ENCODE peak calls at places on chromosome X, in five cellular contexts. One of them, this sample, is unnamed.

GRCh38 chrX:119488749-119489148 is 20.5 kb downstream of the SLC25A5 start:
- DNase-seq in Peyer's patch: peak; percentile 83
- DNase-seq in myocyte: peak; percentile 53
- DNase-seq in activated gamma-delta T cell treated with Interleukin-2 at 50 U/mL for 16 hours: peak; percentile 31
- DNase-seq in posterior cingulate gyrus: peak; percentile 36
- DNase-seq in this sample: no peak

GRCh38 chrX:67917412-67918010 is 373.7 kb downstream of the AR start:
- DNase-seq in Peyer's patch: no peak
- DNase-seq in myocyte: peak; percentile 75
- DNase-seq in activated gamma-delta T cell treated with Interleukin-2 at 50 U/mL for 16 hours: no peak
- DNase-seq in posterior cingulate gyrus: no peak
- DNase-seq in this sample: no peak

GRCh38 chrX:18676470-18676869 is 4.6 kb upstream of the RS1 start:
- DNase-seq in Peyer's patch: no peak
- DNase-seq in myocyte: peak; percentile 40
- DNase-seq in activated gamma-delta T cell treated with Interleukin-2 at 50 U/mL for 16 hours: no peak
- DNase-seq in posterior cingulate gyrus: no peak
- DNase-seq in this sample: no peak

GRCh38 chrX:100408643-100409315 is 1.3 kb downstream of the PCDH19 start:
- DNase-seq in Peyer's patch: no peak
- DNase-seq in myocyte: no peak
- DNase-seq in activated gamma-delta T cell treated with Interleukin-2 at 50 U/mL for 16 hours: no peak
- DNase-seq in posterior cingulate gyrus: no peak
- DNase-seq in this sample: no peak

GRCh38 chrX:55593756-55594257 is 29.4 kb upstream of the FOXR2 start:
- DNase-seq in Peyer's patch: no peak
- DNase-seq in myocyte: no peak
- DNase-seq in activated gamma-delta T cell treated with Interleukin-2 at 50 U/mL for 16 hours: no peak
- DNase-seq in posterior cingulate gyrus: no peak
- DNase-seq in this sample: no peak

GRCh38 chrX:156008915-156009314 is 11.4 kb downstream of the IL9R start:
- DNase-seq in Peyer's patch: no peak
- DNase-seq in myocyte: no peak
- DNase-seq in activated gamma-delta T cell treated with Interleukin-2 at 50 U/mL for 16 hours: no peak
- DNase-seq in posterior cingulate gyrus: no peak
- DNase-seq in this sample: no peak

GRCh38 chrX:119429471-119429870 is 30.3 kb downstream of the SLC25A43 start:
- DNase-seq in Peyer's patch: no peak
- DNase-seq in myocyte: no peak
- DNase-seq in activated gamma-delta T cell treated with Interleukin-2 at 50 U/mL for 16 hours: no peak
- DNase-seq in posterior cingulate gyrus: no peak
- DNase-seq in this sample: no peak

GRCh38 chrX:69046996-69047490 is 118.2 kb downstream of the PJA1 start:
- DNase-seq in Peyer's patch: no peak
- DNase-seq in myocyte: no peak
- DNase-seq in activated gamma-delta T cell treated with Interleukin-2 at 50 U/mL for 16 hours: no peak
- DNase-seq in posterior cingulate gyrus: no peak
- DNase-seq in this sample: no peak

GRCh38 chrX:10507876-10508275 is 112.5 kb downstream of the MID1 start:
- DNase-seq in Peyer's patch: no peak
- DNase-seq in myocyte: peak; percentile 47
- DNase-seq in activated gamma-delta T cell treated with Interleukin-2 at 50 U/mL for 16 hours: no peak
- DNase-seq in posterior cingulate gyrus: no peak
- DNase-seq in this sample: no peak

GRCh38 chrX:35562395-35562794 is 235.7 kb upstream of the MAGEB16 start:
- DNase-seq in Peyer's patch: no peak
- DNase-seq in myocyte: no peak
- DNase-seq in activated gamma-delta T cell treated with Interleukin-2 at 50 U/mL for 16 hours: no peak
- DNase-seq in posterior cingulate gyrus: no peak
- DNase-seq in this sample: no peak

GRCh38 chrX:1126738-1127137 is 85.7 kb downstream of the CRLF2 start:
- DNase-seq in Peyer's patch: peak; percentile 25
- DNase-seq in myocyte: no peak
- DNase-seq in activated gamma-delta T cell treated with Interleukin-2 at 50 U/mL for 16 hours: no peak
- DNase-seq in posterior cingulate gyrus: no peak
- DNase-seq in this sample: no peak

GRCh38 chrX:153735274-153735673 is 10.6 kb downstream of the ABCD1 start:
- DNase-seq in Peyer's patch: no peak
- DNase-seq in myocyte: no peak
- DNase-seq in activated gamma-delta T cell treated with Interleukin-2 at 50 U/mL for 16 hours: no peak
- DNase-seq in posterior cingulate gyrus: no peak
- DNase-seq in this sample: no peak

GRCh38 chrX:111467896-111468295 is 43.5 kb upstream of the SERTM2 start:
- DNase-seq in Peyer's patch: no peak
- DNase-seq in myocyte: no peak
- DNase-seq in activated gamma-delta T cell treated with Interleukin-2 at 50 U/mL for 16 hours: no peak
- DNase-seq in posterior cingulate gyrus: no peak
- DNase-seq in this sample: no peak

GRCh38 chrX:73922856-73923429 is 359.9 kb downstream of the CHIC1 start:
- DNase-seq in Peyer's patch: no peak
- DNase-seq in myocyte: no peak
- DNase-seq in activated gamma-delta T cell treated with Interleukin-2 at 50 U/mL for 16 hours: no peak
- DNase-seq in posterior cingulate gyrus: no peak
- DNase-seq in this sample: no peak

GRCh38 chrX:80354966-80355465 is 65.2 kb upstream of the TENT5D start:
- DNase-seq in Peyer's patch: no peak
- DNase-seq in myocyte: no peak
- DNase-seq in activated gamma-delta T cell treated with Interleukin-2 at 50 U/mL for 16 hours: no peak
- DNase-seq in posterior cingulate gyrus: no peak
- DNase-seq in this sample: no peak

GRCh38 chrX:30795981-30796958 is 92.8 kb downstream of the TAB3 start:
- DNase-seq in Peyer's patch: no peak
- DNase-seq in myocyte: no peak
- DNase-seq in activated gamma-delta T cell treated with Interleukin-2 at 50 U/mL for 16 hours: no peak
- DNase-seq in posterior cingulate gyrus: no peak
- DNase-seq in this sample: no peak

GRCh38 chrX:120560405-120560841 is 339 bp downstream of the CUL4B start:
- DNase-seq in Peyer's patch: peak; percentile 60
- DNase-seq in myocyte: peak; percentile 50
- DNase-seq in activated gamma-delta T cell treated with Interleukin-2 at 50 U/mL for 16 hours: peak; percentile 39
- DNase-seq in posterior cingulate gyrus: no peak
- DNase-seq in this sample: no peak

GRCh38 chrX:37371578-37371981 is 22.4 kb downstream of the PRRG1 start:
- DNase-seq in Peyer's patch: no peak
- DNase-seq in myocyte: peak; percentile 74
- DNase-seq in activated gamma-delta T cell treated with Interleukin-2 at 50 U/mL for 16 hours: no peak
- DNase-seq in posterior cingulate gyrus: no peak
- DNase-seq in this sample: no peak

GRCh38 chrX:74295102-74295501 is 8.9 kb upstream of the ZCCHC13 start:
- DNase-seq in Peyer's patch: no peak
- DNase-seq in myocyte: no peak
- DNase-seq in activated gamma-delta T cell treated with Interleukin-2 at 50 U/mL for 16 hours: no peak
- DNase-seq in posterior cingulate gyrus: no peak
- DNase-seq in this sample: no peak

GRCh38 chrX:85243761-85244410 is at the start of the genes SATL1 and ZNF711:
- DNase-seq in Peyer's patch: peak; percentile 60
- DNase-seq in myocyte: peak; percentile 45
- DNase-seq in activated gamma-delta T cell treated with Interleukin-2 at 50 U/mL for 16 hours: peak; percentile 14
- DNase-seq in posterior cingulate gyrus: peak; percentile 40
- DNase-seq in this sample: peak; percentile 6

GRCh38 chrX:16836371-16836770 is 33.8 kb downstream of the RBBP7 start:
- DNase-seq in Peyer's patch: peak; percentile 50
- DNase-seq in myocyte: peak; percentile 65
- DNase-seq in activated gamma-delta T cell treated with Interleukin-2 at 50 U/mL for 16 hours: peak; percentile 6
- DNase-seq in posterior cingulate gyrus: no peak
- DNase-seq in this sample: no peak

GRCh38 chrX:12496343-12496742 is 294.9 kb upstream of the PRPS2 start:
- DNase-seq in Peyer's patch: no peak
- DNase-seq in myocyte: no peak
- DNase-seq in activated gamma-delta T cell treated with Interleukin-2 at 50 U/mL for 16 hours: no peak
- DNase-seq in posterior cingulate gyrus: no peak
- DNase-seq in this sample: no peak

GRCh38 chrX:11064851-11065600 is 46.1 kb upstream of the HCCS start:
- DNase-seq in Peyer's patch: no peak
- DNase-seq in myocyte: peak; percentile 64
- DNase-seq in activated gamma-delta T cell treated with Interleukin-2 at 50 U/mL for 16 hours: no peak
- DNase-seq in posterior cingulate gyrus: no peak
- DNase-seq in this sample: no peak

GRCh38 chrX:18983711-18984380 is at the start of gene PHKA2:
- DNase-seq in Peyer's patch: peak; percentile 76
- DNase-seq in myocyte: peak; percentile 61
- DNase-seq in activated gamma-delta T cell treated with Interleukin-2 at 50 U/mL for 16 hours: no peak
- DNase-seq in posterior cingulate gyrus: peak; percentile 26
- DNase-seq in this sample: no peak

GRCh38 chrX:87517571-87518141 is at the start of gene KLHL4:
- DNase-seq in Peyer's patch: no peak
- DNase-seq in myocyte: peak; percentile 90
- DNase-seq in activated gamma-delta T cell treated with Interleukin-2 at 50 U/mL for 16 hours: no peak
- DNase-seq in posterior cingulate gyrus: peak; percentile 23
- DNase-seq in this sample: peak; percentile 16

GRCh38 chrX:23919706-23920320 is 12.0 kb downstream of the CXorf58 start:
- DNase-seq in Peyer's patch: no peak
- DNase-seq in myocyte: no peak
- DNase-seq in activated gamma-delta T cell treated with Interleukin-2 at 50 U/mL for 16 hours: no peak
- DNase-seq in posterior cingulate gyrus: no peak
- DNase-seq in this sample: no peak

GRCh38 chrX:46407753-46408130 is 137.5 kb downstream of the ZNF674 start:
- DNase-seq in Peyer's patch: no peak
- DNase-seq in myocyte: peak; percentile 9
- DNase-seq in activated gamma-delta T cell treated with Interleukin-2 at 50 U/mL for 16 hours: no peak
- DNase-seq in posterior cingulate gyrus: no peak
- DNase-seq in this sample: no peak

GRCh38 chrX:74535633-74536141 is 78.7 kb downstream of the RLIM start:
- DNase-seq in Peyer's patch: peak; percentile 85
- DNase-seq in myocyte: peak; percentile 92
- DNase-seq in activated gamma-delta T cell treated with Interleukin-2 at 50 U/mL for 16 hours: peak; percentile 18
- DNase-seq in posterior cingulate gyrus: peak; percentile 19
- DNase-seq in this sample: no peak

GRCh38 chrX:44903107-44903506 is 30.1 kb downstream of the KDM6A start:
- DNase-seq in Peyer's patch: no peak
- DNase-seq in myocyte: no peak
- DNase-seq in activated gamma-delta T cell treated with Interleukin-2 at 50 U/mL for 16 hours: no peak
- DNase-seq in posterior cingulate gyrus: no peak
- DNase-seq in this sample: no peak

GRCh38 chrX:153829799-153830631 is at the start of gene PDZD4:
- DNase-seq in Peyer's patch: no peak
- DNase-seq in myocyte: no peak
- DNase-seq in activated gamma-delta T cell treated with Interleukin-2 at 50 U/mL for 16 hours: no peak
- DNase-seq in posterior cingulate gyrus: no peak
- DNase-seq in this sample: no peak

GRCh38 chrX:155056877-155057792 is 13.8 kb downstream of the CMC4 start:
- DNase-seq in Peyer's patch: peak; percentile 79
- DNase-seq in myocyte: peak; percentile 60
- DNase-seq in activated gamma-delta T cell treated with Interleukin-2 at 50 U/mL for 16 hours: peak; percentile 45
- DNase-seq in posterior cingulate gyrus: peak; percentile 27
- DNase-seq in this sample: no peak

GRCh38 chrX:78517124-78517523 is 142.0 kb downstream of the RTL3 start:
- DNase-seq in Peyer's patch: peak; percentile 50
- DNase-seq in myocyte: no peak
- DNase-seq in activated gamma-delta T cell treated with Interleukin-2 at 50 U/mL for 16 hours: peak; percentile 44
- DNase-seq in posterior cingulate gyrus: no peak
- DNase-seq in this sample: no peak

GRCh38 chrX:118968031-118968430 is 6.4 kb upstream of the LONRF3 start:
- DNase-seq in Peyer's patch: no peak
- DNase-seq in myocyte: no peak
- DNase-seq in activated gamma-delta T cell treated with Interleukin-2 at 50 U/mL for 16 hours: no peak
- DNase-seq in posterior cingulate gyrus: no peak
- DNase-seq in this sample: no peak

GRCh38 chrX:153557618-153558017 is 40.2 kb downstream of the ATP2B3 start:
- DNase-seq in Peyer's patch: no peak
- DNase-seq in myocyte: no peak
- DNase-seq in activated gamma-delta T cell treated with Interleukin-2 at 50 U/mL for 16 hours: no peak
- DNase-seq in posterior cingulate gyrus: no peak
- DNase-seq in this sample: no peak

GRCh38 chrX:123399709-123400108 is 215.6 kb downstream of the GRIA3 start:
- DNase-seq in Peyer's patch: no peak
- DNase-seq in myocyte: no peak
- DNase-seq in activated gamma-delta T cell treated with Interleukin-2 at 50 U/mL for 16 hours: no peak
- DNase-seq in posterior cingulate gyrus: no peak
- DNase-seq in this sample: no peak

GRCh38 chrX:44675364-44676024 is 132.8 kb upstream of the FUNDC1 start:
- DNase-seq in Peyer's patch: no peak
- DNase-seq in myocyte: peak; percentile 83
- DNase-seq in activated gamma-delta T cell treated with Interleukin-2 at 50 U/mL for 16 hours: no peak
- DNase-seq in posterior cingulate gyrus: peak; percentile 33
- DNase-seq in this sample: peak; percentile 5